ENCODE peak calls at places on chromosomes 4 and X, in eight cellular contexts. One of them, this sample, is unnamed.

GRCh38 chr4:80711956-80712355 is 318.6 kb upstream of the BMP3 start:
- DNase-seq in naive thymus-derived CD8-positive, alpha-beta T cell: no peak
- DNase-seq in naive thymus-derived CD4-positive, alpha-beta T cell: no peak
- DNase-seq in choroid plexus epithelial cell: no peak
- DNase-seq in activated CD4-positive, alpha-beta T cell treated with anti-CD3 and anti-CD28 coated beads, Interleukin-2, amount 50 U/mL, for 4 hours: no peak
- DNase-seq in activated CD8-positive, alpha-beta T cell treated with anti-CD3 and anti-CD28 coated beads, Interleukin-2, amount 10 ng/mL, durations not matched to agents 7 days and 5 days: no peak
- DNase-seq in HS-27A: no peak
- DNase-seq in NCI-H2081: no peak
- DNase-seq in this sample: no peak

GRCh38 chr4:100168521-100168920 is 21.7 kb downstream of the DDIT4L start:
- DNase-seq in naive thymus-derived CD8-positive, alpha-beta T cell: no peak
- DNase-seq in naive thymus-derived CD4-positive, alpha-beta T cell: no peak
- DNase-seq in choroid plexus epithelial cell: peak
- DNase-seq in activated CD4-positive, alpha-beta T cell treated with anti-CD3 and anti-CD28 coated beads, Interleukin-2, amount 50 U/mL, for 4 hours: no peak
- DNase-seq in activated CD8-positive, alpha-beta T cell treated with anti-CD3 and anti-CD28 coated beads, Interleukin-2, amount 10 ng/mL, durations not matched to agents 7 days and 5 days: no peak
- DNase-seq in HS-27A: no peak
- DNase-seq in NCI-H2081: no peak
- DNase-seq in this sample: no peak

GRCh38 chr4:120555058-120555457 is 367.5 kb downstream of the PRDM5 start:
- DNase-seq in naive thymus-derived CD8-positive, alpha-beta T cell: no peak
- DNase-seq in naive thymus-derived CD4-positive, alpha-beta T cell: no peak
- DNase-seq in choroid plexus epithelial cell: no peak
- DNase-seq in activated CD4-positive, alpha-beta T cell treated with anti-CD3 and anti-CD28 coated beads, Interleukin-2, amount 50 U/mL, for 4 hours: no peak
- DNase-seq in activated CD8-positive, alpha-beta T cell treated with anti-CD3 and anti-CD28 coated beads, Interleukin-2, amount 10 ng/mL, durations not matched to agents 7 days and 5 days: no peak
- DNase-seq in HS-27A: no peak
- DNase-seq in NCI-H2081: peak
- DNase-seq in this sample: no peak

GRCh38 chrX:107834273-107835201 is 8.9 kb downstream of the MID2 start:
- DNase-seq in naive thymus-derived CD8-positive, alpha-beta T cell: no peak
- DNase-seq in naive thymus-derived CD4-positive, alpha-beta T cell: no peak
- DNase-seq in choroid plexus epithelial cell: peak
- DNase-seq in activated CD4-positive, alpha-beta T cell treated with anti-CD3 and anti-CD28 coated beads, Interleukin-2, amount 50 U/mL, for 4 hours: no peak
- DNase-seq in activated CD8-positive, alpha-beta T cell treated with anti-CD3 and anti-CD28 coated beads, Interleukin-2, amount 10 ng/mL, durations not matched to agents 7 days and 5 days: no peak
- DNase-seq in HS-27A: no peak
- DNase-seq in NCI-H2081: no peak
- DNase-seq in this sample: no peak

GRCh38 chr4:95516528-95517011 is 32.2 kb downstream of the UNC5C start:
- DNase-seq in naive thymus-derived CD8-positive, alpha-beta T cell: no peak
- DNase-seq in naive thymus-derived CD4-positive, alpha-beta T cell: no peak
- DNase-seq in choroid plexus epithelial cell: peak
- DNase-seq in activated CD4-positive, alpha-beta T cell treated with anti-CD3 and anti-CD28 coated beads, Interleukin-2, amount 50 U/mL, for 4 hours: no peak
- DNase-seq in activated CD8-positive, alpha-beta T cell treated with anti-CD3 and anti-CD28 coated beads, Interleukin-2, amount 10 ng/mL, durations not matched to agents 7 days and 5 days: no peak
- DNase-seq in HS-27A: no peak
- DNase-seq in NCI-H2081: no peak
- DNase-seq in this sample: no peak

GRCh38 chrX:107324493-107325310 is 118.3 kb downstream of the DNAAF6 start:
- DNase-seq in naive thymus-derived CD8-positive, alpha-beta T cell: peak
- DNase-seq in naive thymus-derived CD4-positive, alpha-beta T cell: no peak
- DNase-seq in choroid plexus epithelial cell: peak
- DNase-seq in activated CD4-positive, alpha-beta T cell treated with anti-CD3 and anti-CD28 coated beads, Interleukin-2, amount 50 U/mL, for 4 hours: no peak
- DNase-seq in activated CD8-positive, alpha-beta T cell treated with anti-CD3 and anti-CD28 coated beads, Interleukin-2, amount 10 ng/mL, durations not matched to agents 7 days and 5 days: peak
- DNase-seq in HS-27A: no peak
- DNase-seq in NCI-H2081: no peak
- DNase-seq in this sample: no peak

GRCh38 chrX:140318306-140318705 is 186.6 kb downstream of the SOX3 start:
- DNase-seq in naive thymus-derived CD8-positive, alpha-beta T cell: no peak
- DNase-seq in naive thymus-derived CD4-positive, alpha-beta T cell: no peak
- DNase-seq in choroid plexus epithelial cell: no peak
- DNase-seq in activated CD4-positive, alpha-beta T cell treated with anti-CD3 and anti-CD28 coated beads, Interleukin-2, amount 50 U/mL, for 4 hours: no peak
- DNase-seq in activated CD8-positive, alpha-beta T cell treated with anti-CD3 and anti-CD28 coated beads, Interleukin-2, amount 10 ng/mL, durations not matched to agents 7 days and 5 days: no peak
- DNase-seq in HS-27A: no peak
- DNase-seq in NCI-H2081: no peak
- DNase-seq in this sample: no peak

GRCh38 chrX:77628294-77629025 is 157.6 kb downstream of the ATRX start:
- DNase-seq in naive thymus-derived CD8-positive, alpha-beta T cell: no peak
- DNase-seq in naive thymus-derived CD4-positive, alpha-beta T cell: no peak
- DNase-seq in choroid plexus epithelial cell: peak
- DNase-seq in activated CD4-positive, alpha-beta T cell treated with anti-CD3 and anti-CD28 coated beads, Interleukin-2, amount 50 U/mL, for 4 hours: no peak
- DNase-seq in activated CD8-positive, alpha-beta T cell treated with anti-CD3 and anti-CD28 coated beads, Interleukin-2, amount 10 ng/mL, durations not matched to agents 7 days and 5 days: no peak
- DNase-seq in HS-27A: no peak
- DNase-seq in NCI-H2081: no peak
- DNase-seq in this sample: no peak

GRCh38 chr4:180009316-180009715 is 2233.9 kb upstream of the TENM3 start:
- DNase-seq in naive thymus-derived CD8-positive, alpha-beta T cell: no peak
- DNase-seq in naive thymus-derived CD4-positive, alpha-beta T cell: no peak
- DNase-seq in choroid plexus epithelial cell: no peak
- DNase-seq in activated CD4-positive, alpha-beta T cell treated with anti-CD3 and anti-CD28 coated beads, Interleukin-2, amount 50 U/mL, for 4 hours: no peak
- DNase-seq in activated CD8-positive, alpha-beta T cell treated with anti-CD3 and anti-CD28 coated beads, Interleukin-2, amount 10 ng/mL, durations not matched to agents 7 days and 5 days: no peak
- DNase-seq in HS-27A: no peak
- DNase-seq in NCI-H2081: no peak
- DNase-seq in this sample: no peak

GRCh38 chr4:136277741-136278140 is 1254.6 kb downstream of the PCDH18 start:
- DNase-seq in naive thymus-derived CD8-positive, alpha-beta T cell: no peak
- DNase-seq in naive thymus-derived CD4-positive, alpha-beta T cell: no peak
- DNase-seq in choroid plexus epithelial cell: no peak
- DNase-seq in activated CD4-positive, alpha-beta T cell treated with anti-CD3 and anti-CD28 coated beads, Interleukin-2, amount 50 U/mL, for 4 hours: no peak
- DNase-seq in activated CD8-positive, alpha-beta T cell treated with anti-CD3 and anti-CD28 coated beads, Interleukin-2, amount 10 ng/mL, durations not matched to agents 7 days and 5 days: no peak
- DNase-seq in HS-27A: no peak
- DNase-seq in NCI-H2081: no peak
- DNase-seq in this sample: no peak

GRCh38 chr4:75110061-75110460 is 177.1 kb downstream of the PARM1 start:
- DNase-seq in naive thymus-derived CD8-positive, alpha-beta T cell: no peak
- DNase-seq in naive thymus-derived CD4-positive, alpha-beta T cell: no peak
- DNase-seq in choroid plexus epithelial cell: no peak
- DNase-seq in activated CD4-positive, alpha-beta T cell treated with anti-CD3 and anti-CD28 coated beads, Interleukin-2, amount 50 U/mL, for 4 hours: no peak
- DNase-seq in activated CD8-positive, alpha-beta T cell treated with anti-CD3 and anti-CD28 coated beads, Interleukin-2, amount 10 ng/mL, durations not matched to agents 7 days and 5 days: no peak
- DNase-seq in HS-27A: no peak
- DNase-seq in NCI-H2081: no peak
- DNase-seq in this sample: no peak

GRCh38 chrX:64908121-64908520 is 68.1 kb downstream of the ZC4H2 start:
- DNase-seq in naive thymus-derived CD8-positive, alpha-beta T cell: no peak
- DNase-seq in naive thymus-derived CD4-positive, alpha-beta T cell: no peak
- DNase-seq in choroid plexus epithelial cell: no peak
- DNase-seq in activated CD4-positive, alpha-beta T cell treated with anti-CD3 and anti-CD28 coated beads, Interleukin-2, amount 50 U/mL, for 4 hours: no peak
- DNase-seq in activated CD8-positive, alpha-beta T cell treated with anti-CD3 and anti-CD28 coated beads, Interleukin-2, amount 10 ng/mL, durations not matched to agents 7 days and 5 days: no peak
- DNase-seq in HS-27A: no peak
- DNase-seq in NCI-H2081: no peak
- DNase-seq in this sample: no peak

GRCh38 chr4:126779446-126780166 is 853.2 kb upstream of the INTU start:
- DNase-seq in naive thymus-derived CD8-positive, alpha-beta T cell: no peak
- DNase-seq in naive thymus-derived CD4-positive, alpha-beta T cell: no peak
- DNase-seq in choroid plexus epithelial cell: no peak
- DNase-seq in activated CD4-positive, alpha-beta T cell treated with anti-CD3 and anti-CD28 coated beads, Interleukin-2, amount 50 U/mL, for 4 hours: no peak
- DNase-seq in activated CD8-positive, alpha-beta T cell treated with anti-CD3 and anti-CD28 coated beads, Interleukin-2, amount 10 ng/mL, durations not matched to agents 7 days and 5 days: no peak
- DNase-seq in HS-27A: no peak
- DNase-seq in NCI-H2081: no peak
- DNase-seq in this sample: no peak

GRCh38 chr4:15238720-15239119 is 189.1 kb upstream of the C1QTNF7 start:
- DNase-seq in naive thymus-derived CD8-positive, alpha-beta T cell: no peak
- DNase-seq in naive thymus-derived CD4-positive, alpha-beta T cell: no peak
- DNase-seq in choroid plexus epithelial cell: peak
- DNase-seq in activated CD4-positive, alpha-beta T cell treated with anti-CD3 and anti-CD28 coated beads, Interleukin-2, amount 50 U/mL, for 4 hours: no peak
- DNase-seq in activated CD8-positive, alpha-beta T cell treated with anti-CD3 and anti-CD28 coated beads, Interleukin-2, amount 10 ng/mL, durations not matched to agents 7 days and 5 days: peak
- DNase-seq in HS-27A: no peak
- DNase-seq in NCI-H2081: no peak
- DNase-seq in this sample: no peak

GRCh38 chr4:185651137-185651677 is 115.9 kb upstream of the PDLIM3 start:
- DNase-seq in naive thymus-derived CD8-positive, alpha-beta T cell: no peak
- DNase-seq in naive thymus-derived CD4-positive, alpha-beta T cell: no peak
- DNase-seq in choroid plexus epithelial cell: no peak
- DNase-seq in activated CD4-positive, alpha-beta T cell treated with anti-CD3 and anti-CD28 coated beads, Interleukin-2, amount 50 U/mL, for 4 hours: no peak
- DNase-seq in activated CD8-positive, alpha-beta T cell treated with anti-CD3 and anti-CD28 coated beads, Interleukin-2, amount 10 ng/mL, durations not matched to agents 7 days and 5 days: no peak
- DNase-seq in HS-27A: no peak
- DNase-seq in NCI-H2081: no peak
- DNase-seq in this sample: no peak

GRCh38 chr4:139020384-139020783 is 4.8 kb downstream of the NOCT start:
- DNase-seq in naive thymus-derived CD8-positive, alpha-beta T cell: no peak
- DNase-seq in naive thymus-derived CD4-positive, alpha-beta T cell: no peak
- DNase-seq in choroid plexus epithelial cell: no peak
- DNase-seq in activated CD4-positive, alpha-beta T cell treated with anti-CD3 and anti-CD28 coated beads, Interleukin-2, amount 50 U/mL, for 4 hours: no peak
- DNase-seq in activated CD8-positive, alpha-beta T cell treated with anti-CD3 and anti-CD28 coated beads, Interleukin-2, amount 10 ng/mL, durations not matched to agents 7 days and 5 days: no peak
- DNase-seq in HS-27A: no peak
- DNase-seq in NCI-H2081: no peak
- DNase-seq in this sample: no peak

GRCh38 chr4:6495296-6495590 is 22.8 kb upstream of the PPP2R2C start:
- DNase-seq in naive thymus-derived CD8-positive, alpha-beta T cell: no peak
- DNase-seq in naive thymus-derived CD4-positive, alpha-beta T cell: no peak
- DNase-seq in choroid plexus epithelial cell: no peak
- DNase-seq in activated CD4-positive, alpha-beta T cell treated with anti-CD3 and anti-CD28 coated beads, Interleukin-2, amount 50 U/mL, for 4 hours: no peak
- DNase-seq in activated CD8-positive, alpha-beta T cell treated with anti-CD3 and anti-CD28 coated beads, Interleukin-2, amount 10 ng/mL, durations not matched to agents 7 days and 5 days: no peak
- DNase-seq in HS-27A: no peak
- DNase-seq in NCI-H2081: no peak
- DNase-seq in this sample: no peak

GRCh38 chr4:139873111-139873866 is 207.7 kb downstream of the MGST2 start:
- DNase-seq in naive thymus-derived CD8-positive, alpha-beta T cell: no peak
- DNase-seq in naive thymus-derived CD4-positive, alpha-beta T cell: no peak
- DNase-seq in choroid plexus epithelial cell: peak
- DNase-seq in activated CD4-positive, alpha-beta T cell treated with anti-CD3 and anti-CD28 coated beads, Interleukin-2, amount 50 U/mL, for 4 hours: no peak
- DNase-seq in activated CD8-positive, alpha-beta T cell treated with anti-CD3 and anti-CD28 coated beads, Interleukin-2, amount 10 ng/mL, durations not matched to agents 7 days and 5 days: no peak
- DNase-seq in HS-27A: no peak
- DNase-seq in NCI-H2081: no peak
- DNase-seq in this sample: no peak

GRCh38 chrX:39814391-39814790 is 283.4 kb downstream of the BCOR start:
- DNase-seq in naive thymus-derived CD8-positive, alpha-beta T cell: peak
- DNase-seq in naive thymus-derived CD4-positive, alpha-beta T cell: peak
- DNase-seq in choroid plexus epithelial cell: no peak
- DNase-seq in activated CD4-positive, alpha-beta T cell treated with anti-CD3 and anti-CD28 coated beads, Interleukin-2, amount 50 U/mL, for 4 hours: peak
- DNase-seq in activated CD8-positive, alpha-beta T cell treated with anti-CD3 and anti-CD28 coated beads, Interleukin-2, amount 10 ng/mL, durations not matched to agents 7 days and 5 days: peak
- DNase-seq in HS-27A: no peak
- DNase-seq in NCI-H2081: peak
- DNase-seq in this sample: peak

GRCh38 chr4:39732728-39733127 is 34.8 kb downstream of the UBE2K start:
- DNase-seq in naive thymus-derived CD8-positive, alpha-beta T cell: no peak
- DNase-seq in naive thymus-derived CD4-positive, alpha-beta T cell: no peak
- DNase-seq in choroid plexus epithelial cell: peak
- DNase-seq in activated CD4-positive, alpha-beta T cell treated with anti-CD3 and anti-CD28 coated beads, Interleukin-2, amount 50 U/mL, for 4 hours: no peak
- DNase-seq in activated CD8-positive, alpha-beta T cell treated with anti-CD3 and anti-CD28 coated beads, Interleukin-2, amount 10 ng/mL, durations not matched to agents 7 days and 5 days: no peak
- DNase-seq in HS-27A: peak
- DNase-seq in NCI-H2081: no peak
- DNase-seq in this sample: no peak

GRCh38 chrX:98380106-98380505 is 1496.4 kb downstream of the RPA4 start:
- DNase-seq in naive thymus-derived CD8-positive, alpha-beta T cell: no peak
- DNase-seq in naive thymus-derived CD4-positive, alpha-beta T cell: no peak
- DNase-seq in choroid plexus epithelial cell: no peak
- DNase-seq in activated CD4-positive, alpha-beta T cell treated with anti-CD3 and anti-CD28 coated beads, Interleukin-2, amount 50 U/mL, for 4 hours: no peak
- DNase-seq in activated CD8-positive, alpha-beta T cell treated with anti-CD3 and anti-CD28 coated beads, Interleukin-2, amount 10 ng/mL, durations not matched to agents 7 days and 5 days: no peak
- DNase-seq in HS-27A: no peak
- DNase-seq in NCI-H2081: no peak
- DNase-seq in this sample: no peak

GRCh38 chr4:20895988-20896387 is 195.7 kb downstream of the PACRGL start:
- DNase-seq in naive thymus-derived CD8-positive, alpha-beta T cell: no peak
- DNase-seq in naive thymus-derived CD4-positive, alpha-beta T cell: no peak
- DNase-seq in choroid plexus epithelial cell: no peak
- DNase-seq in activated CD4-positive, alpha-beta T cell treated with anti-CD3 and anti-CD28 coated beads, Interleukin-2, amount 50 U/mL, for 4 hours: no peak
- DNase-seq in activated CD8-positive, alpha-beta T cell treated with anti-CD3 and anti-CD28 coated beads, Interleukin-2, amount 10 ng/mL, durations not matched to agents 7 days and 5 days: no peak
- DNase-seq in HS-27A: no peak
- DNase-seq in NCI-H2081: no peak
- DNase-seq in this sample: no peak

GRCh38 chr4:15888515-15888914 is 50.0 kb downstream of the FGFBP1 start:
- DNase-seq in naive thymus-derived CD8-positive, alpha-beta T cell: no peak
- DNase-seq in naive thymus-derived CD4-positive, alpha-beta T cell: no peak
- DNase-seq in choroid plexus epithelial cell: no peak
- DNase-seq in activated CD4-positive, alpha-beta T cell treated with anti-CD3 and anti-CD28 coated beads, Interleukin-2, amount 50 U/mL, for 4 hours: no peak
- DNase-seq in activated CD8-positive, alpha-beta T cell treated with anti-CD3 and anti-CD28 coated beads, Interleukin-2, amount 10 ng/mL, durations not matched to agents 7 days and 5 days: no peak
- DNase-seq in HS-27A: no peak
- DNase-seq in NCI-H2081: no peak
- DNase-seq in this sample: no peak

GRCh38 chr4:6703786-6704185 is 5.9 kb downstream of the MRFAP1L1 start:
- DNase-seq in naive thymus-derived CD8-positive, alpha-beta T cell: no peak
- DNase-seq in naive thymus-derived CD4-positive, alpha-beta T cell: no peak
- DNase-seq in choroid plexus epithelial cell: peak
- DNase-seq in activated CD4-positive, alpha-beta T cell treated with anti-CD3 and anti-CD28 coated beads, Interleukin-2, amount 50 U/mL, for 4 hours: no peak
- DNase-seq in activated CD8-positive, alpha-beta T cell treated with anti-CD3 and anti-CD28 coated beads, Interleukin-2, amount 10 ng/mL, durations not matched to agents 7 days and 5 days: no peak
- DNase-seq in HS-27A: no peak
- DNase-seq in NCI-H2081: no peak
- DNase-seq in this sample: no peak

GRCh38 chrX:96684339-96685204 is at the start of gene DIAPH2:
- DNase-seq in naive thymus-derived CD8-positive, alpha-beta T cell: peak
- DNase-seq in naive thymus-derived CD4-positive, alpha-beta T cell: peak
- DNase-seq in choroid plexus epithelial cell: peak
- DNase-seq in activated CD4-positive, alpha-beta T cell treated with anti-CD3 and anti-CD28 coated beads, Interleukin-2, amount 50 U/mL, for 4 hours: peak
- DNase-seq in activated CD8-positive, alpha-beta T cell treated with anti-CD3 and anti-CD28 coated beads, Interleukin-2, amount 10 ng/mL, durations not matched to agents 7 days and 5 days: peak
- DNase-seq in HS-27A: no peak
- DNase-seq in NCI-H2081: peak
- DNase-seq in this sample: peak

GRCh38 chrX:133956570-133957340 is 28.6 kb downstream of the GPC3 start:
- DNase-seq in naive thymus-derived CD8-positive, alpha-beta T cell: no peak
- DNase-seq in naive thymus-derived CD4-positive, alpha-beta T cell: no peak
- DNase-seq in choroid plexus epithelial cell: no peak
- DNase-seq in activated CD4-positive, alpha-beta T cell treated with anti-CD3 and anti-CD28 coated beads, Interleukin-2, amount 50 U/mL, for 4 hours: no peak
- DNase-seq in activated CD8-positive, alpha-beta T cell treated with anti-CD3 and anti-CD28 coated beads, Interleukin-2, amount 10 ng/mL, durations not matched to agents 7 days and 5 days: no peak
- DNase-seq in HS-27A: no peak
- DNase-seq in NCI-H2081: no peak
- DNase-seq in this sample: no peak

GRCh38 chr4:13294961-13295605 is 189.1 kb downstream of the RAB28 start:
- DNase-seq in naive thymus-derived CD8-positive, alpha-beta T cell: no peak
- DNase-seq in naive thymus-derived CD4-positive, alpha-beta T cell: no peak
- DNase-seq in choroid plexus epithelial cell: no peak
- DNase-seq in activated CD4-positive, alpha-beta T cell treated with anti-CD3 and anti-CD28 coated beads, Interleukin-2, amount 50 U/mL, for 4 hours: no peak
- DNase-seq in activated CD8-positive, alpha-beta T cell treated with anti-CD3 and anti-CD28 coated beads, Interleukin-2, amount 10 ng/mL, durations not matched to agents 7 days and 5 days: no peak
- DNase-seq in HS-27A: no peak
- DNase-seq in NCI-H2081: no peak
- DNase-seq in this sample: no peak

GRCh38 chr4:159776915-159777314 is 674.0 kb downstream of the RAPGEF2 start:
- DNase-seq in naive thymus-derived CD8-positive, alpha-beta T cell: no peak
- DNase-seq in naive thymus-derived CD4-positive, alpha-beta T cell: no peak
- DNase-seq in choroid plexus epithelial cell: no peak
- DNase-seq in activated CD4-positive, alpha-beta T cell treated with anti-CD3 and anti-CD28 coated beads, Interleukin-2, amount 50 U/mL, for 4 hours: no peak
- DNase-seq in activated CD8-positive, alpha-beta T cell treated with anti-CD3 and anti-CD28 coated beads, Interleukin-2, amount 10 ng/mL, durations not matched to agents 7 days and 5 days: no peak
- DNase-seq in HS-27A: no peak
- DNase-seq in NCI-H2081: peak
- DNase-seq in this sample: no peak

GRCh38 chr4:176359590-176359989 is 39.8 kb downstream of the SPCS3 start:
- DNase-seq in naive thymus-derived CD8-positive, alpha-beta T cell: no peak
- DNase-seq in naive thymus-derived CD4-positive, alpha-beta T cell: no peak
- DNase-seq in choroid plexus epithelial cell: peak
- DNase-seq in activated CD4-positive, alpha-beta T cell treated with anti-CD3 and anti-CD28 coated beads, Interleukin-2, amount 50 U/mL, for 4 hours: no peak
- DNase-seq in activated CD8-positive, alpha-beta T cell treated with anti-CD3 and anti-CD28 coated beads, Interleukin-2, amount 10 ng/mL, durations not matched to agents 7 days and 5 days: no peak
- DNase-seq in HS-27A: no peak
- DNase-seq in NCI-H2081: no peak
- DNase-seq in this sample: no peak

GRCh38 chr4:168200685-168201084 is 108.3 kb downstream of the ANXA10 start:
- DNase-seq in naive thymus-derived CD8-positive, alpha-beta T cell: no peak
- DNase-seq in naive thymus-derived CD4-positive, alpha-beta T cell: no peak
- DNase-seq in choroid plexus epithelial cell: peak
- DNase-seq in activated CD4-positive, alpha-beta T cell treated with anti-CD3 and anti-CD28 coated beads, Interleukin-2, amount 50 U/mL, for 4 hours: no peak
- DNase-seq in activated CD8-positive, alpha-beta T cell treated with anti-CD3 and anti-CD28 coated beads, Interleukin-2, amount 10 ng/mL, durations not matched to agents 7 days and 5 days: no peak
- DNase-seq in HS-27A: no peak
- DNase-seq in NCI-H2081: no peak
- DNase-seq in this sample: no peak

GRCh38 chrX:40579139-40579538 is 1.6 kb upstream of the ATP6AP2 start:
- DNase-seq in naive thymus-derived CD8-positive, alpha-beta T cell: no peak
- DNase-seq in naive thymus-derived CD4-positive, alpha-beta T cell: no peak
- DNase-seq in choroid plexus epithelial cell: no peak
- DNase-seq in activated CD4-positive, alpha-beta T cell treated with anti-CD3 and anti-CD28 coated beads, Interleukin-2, amount 50 U/mL, for 4 hours: no peak
- DNase-seq in activated CD8-positive, alpha-beta T cell treated with anti-CD3 and anti-CD28 coated beads, Interleukin-2, amount 10 ng/mL, durations not matched to agents 7 days and 5 days: no peak
- DNase-seq in HS-27A: no peak
- DNase-seq in NCI-H2081: no peak
- DNase-seq in this sample: no peak

GRCh38 chr4:82043081-82043808 is 330.5 kb downstream of the HNRNPD start:
- DNase-seq in naive thymus-derived CD8-positive, alpha-beta T cell: no peak
- DNase-seq in naive thymus-derived CD4-positive, alpha-beta T cell: no peak
- DNase-seq in choroid plexus epithelial cell: no peak
- DNase-seq in activated CD4-positive, alpha-beta T cell treated with anti-CD3 and anti-CD28 coated beads, Interleukin-2, amount 50 U/mL, for 4 hours: no peak
- DNase-seq in activated CD8-positive, alpha-beta T cell treated with anti-CD3 and anti-CD28 coated beads, Interleukin-2, amount 10 ng/mL, durations not matched to agents 7 days and 5 days: no peak
- DNase-seq in HS-27A: no peak
- DNase-seq in NCI-H2081: no peak
- DNase-seq in this sample: no peak

GRCh38 chr4:75423029-75423428 is 91.2 kb downstream of the RCHY1 start:
- DNase-seq in naive thymus-derived CD8-positive, alpha-beta T cell: no peak
- DNase-seq in naive thymus-derived CD4-positive, alpha-beta T cell: no peak
- DNase-seq in choroid plexus epithelial cell: no peak
- DNase-seq in activated CD4-positive, alpha-beta T cell treated with anti-CD3 and anti-CD28 coated beads, Interleukin-2, amount 50 U/mL, for 4 hours: no peak
- DNase-seq in activated CD8-positive, alpha-beta T cell treated with anti-CD3 and anti-CD28 coated beads, Interleukin-2, amount 10 ng/mL, durations not matched to agents 7 days and 5 days: no peak
- DNase-seq in HS-27A: no peak
- DNase-seq in NCI-H2081: no peak
- DNase-seq in this sample: no peak

This sample was measured in stimulated activated CD8-positive, alpha-beta memory T cell treated with anti-CD3 and anti-CD28 coated beads, Interleukin-15, amount 100 ng/mL, for 4 hours.